ENCODE peak calls at places on chromosomes 6 and 20, in eight cellular contexts. One of them, this sample, is unnamed. For H3K27me3 and H3K4me1, the result is how much of the 10 kb centered on the place peaks cover.

GRCh38 chr6:41964201-41964887 is 22.7 kb upstream of the CCND3 start:
- DNase-seq in stomach: peak
- DNase-seq in pancreas: no peak
- DNase-seq in H9: no peak
- DNase-seq in sigmoid colon: peak
- DNase-seq in thoracic aorta: no peak
- DNase-seq in SK-N-SH: no peak
- DNase-seq in mesendoderm: peak
- DNase-seq in this sample: no peak

GRCh38 chr6:112150363-112150762 is 63.0 kb downstream of the FAM229B start:
- DNase-seq in stomach: no peak
- DNase-seq in pancreas: no peak
- DNase-seq in H9: no peak
- DNase-seq in sigmoid colon: peak
- DNase-seq in thoracic aorta: no peak
- DNase-seq in SK-N-SH: no peak
- DNase-seq in mesendoderm: no peak
- DNase-seq in this sample: no peak

GRCh38 chr6:116982401-116982800 is 105.4 kb downstream of the RFX6 start:
- DNase-seq in stomach: no peak
- DNase-seq in pancreas: no peak
- DNase-seq in H9: no peak
- DNase-seq in sigmoid colon: no peak
- DNase-seq in thoracic aorta: no peak
- DNase-seq in SK-N-SH: no peak
- DNase-seq in mesendoderm: no peak
- DNase-seq in this sample: no peak

GRCh38 chr6:149015877-149016525 is 269.2 kb downstream of the UST start:
- DNase-seq in stomach: no peak
- DNase-seq in pancreas: no peak
- DNase-seq in H9: no peak
- DNase-seq in sigmoid colon: no peak
- DNase-seq in thoracic aorta: no peak
- DNase-seq in SK-N-SH: no peak
- DNase-seq in mesendoderm: no peak
- DNase-seq in this sample: no peak

GRCh38 chr6:31350551-31350950 is 6.4 kb downstream of the HLA-B start:
- DNase-seq in stomach: no peak
- DNase-seq in pancreas: no peak
- DNase-seq in H9: no peak
- DNase-seq in sigmoid colon: no peak
- DNase-seq in thoracic aorta: no peak
- DNase-seq in SK-N-SH: no peak
- DNase-seq in mesendoderm: no peak
- DNase-seq in this sample: no peak

GRCh38 chr20:59776626-59777320 is 156.7 kb downstream of the SYCP2 start:
- DNase-seq in stomach: no peak
- DNase-seq in pancreas: no peak
- DNase-seq in H9: peak
- DNase-seq in sigmoid colon: peak
- DNase-seq in thoracic aorta: no peak
- DNase-seq in SK-N-SH: peak
- DNase-seq in mesendoderm: no peak
- DNase-seq in this sample: no peak

GRCh38 chr6:131654326-131654725 is 17.2 kb downstream of the ENPP3 start:
- DNase-seq in stomach: no peak
- DNase-seq in pancreas: no peak
- DNase-seq in H9: no peak
- DNase-seq in sigmoid colon: no peak
- DNase-seq in thoracic aorta: no peak
- DNase-seq in SK-N-SH: no peak
- DNase-seq in mesendoderm: peak
- DNase-seq in this sample: no peak

GRCh38 chr6:1724616-1725015 is 114.9 kb downstream of the FOXC1 start:
- DNase-seq in stomach: peak
- DNase-seq in pancreas: no peak
- DNase-seq in H9: peak
- DNase-seq in sigmoid colon: no peak
- DNase-seq in thoracic aorta: no peak
- DNase-seq in SK-N-SH: no peak
- DNase-seq in mesendoderm: peak
- DNase-seq in this sample: no peak

GRCh38 chr6:156943816-156944215 is 166.6 kb downstream of the ARID1B start:
- DNase-seq in stomach: no peak
- DNase-seq in pancreas: no peak
- DNase-seq in H9: no peak
- DNase-seq in sigmoid colon: no peak
- DNase-seq in thoracic aorta: no peak
- DNase-seq in SK-N-SH: no peak
- DNase-seq in mesendoderm: no peak
- DNase-seq in this sample: no peak

GRCh38 chr6:13012977-13013680 is 296.6 kb downstream of the PHACTR1 start:
- DNase-seq in stomach: peak
- DNase-seq in pancreas: peak
- DNase-seq in H9: peak
- DNase-seq in sigmoid colon: no peak
- DNase-seq in thoracic aorta: no peak
- DNase-seq in SK-N-SH: no peak
- DNase-seq in mesendoderm: peak
- DNase-seq in this sample: no peak

GRCh38 chr6:13012271-13012670 is 295.7 kb downstream of the PHACTR1 start:
- DNase-seq in stomach: no peak
- DNase-seq in pancreas: peak
- DNase-seq in H9: no peak
- DNase-seq in sigmoid colon: no peak
- DNase-seq in thoracic aorta: no peak
- DNase-seq in SK-N-SH: no peak
- DNase-seq in mesendoderm: no peak
- DNase-seq in this sample: no peak

GRCh38 chr6:13015379-13015681 is 298.8 kb downstream of the PHACTR1 start:
- DNase-seq in stomach: no peak
- DNase-seq in pancreas: no peak
- DNase-seq in H9: no peak
- DNase-seq in sigmoid colon: no peak
- DNase-seq in thoracic aorta: no peak
- DNase-seq in SK-N-SH: peak
- DNase-seq in mesendoderm: no peak
- DNase-seq in this sample: no peak

GRCh38 chr6:13013681-13014550 is 297.3 kb downstream of the PHACTR1 start:
- DNase-seq in stomach: no peak
- DNase-seq in pancreas: no peak
- DNase-seq in H9: peak
- DNase-seq in sigmoid colon: no peak
- DNase-seq in thoracic aorta: no peak
- DNase-seq in SK-N-SH: peak
- DNase-seq in mesendoderm: peak
- DNase-seq in this sample: no peak

GRCh38 chr6:13014551-13015378 is 298.2 kb downstream of the PHACTR1 start:
- DNase-seq in stomach: no peak
- DNase-seq in pancreas: peak
- DNase-seq in H9: peak
- DNase-seq in sigmoid colon: no peak
- DNase-seq in thoracic aorta: no peak
- DNase-seq in SK-N-SH: peak
- DNase-seq in mesendoderm: peak
- DNase-seq in this sample: no peak
- H3K27me3 ChIP-seq in stomach: under half
- H3K27me3 ChIP-seq in pancreas: under half
- H3K27me3 ChIP-seq in H9: under half
- H3K27me3 ChIP-seq in sigmoid colon: half or more
- H3K27me3 ChIP-seq in thoracic aorta: under half
- H3K27me3 ChIP-seq in SK-N-SH: under half
- H3K27me3 ChIP-seq in mesendoderm: under half
- H3K27me3 ChIP-seq in this sample: under half

GRCh38 chr6:24631671-24632070 is 14.3 kb downstream of the KIAA0319 start:
- DNase-seq in stomach: no peak
- DNase-seq in pancreas: no peak
- DNase-seq in H9: no peak
- DNase-seq in sigmoid colon: no peak
- DNase-seq in thoracic aorta: no peak
- DNase-seq in SK-N-SH: peak
- DNase-seq in mesendoderm: peak
- DNase-seq in this sample: no peak

GRCh38 chr6:24636681-24637080 is 9.3 kb downstream of the KIAA0319 start:
- DNase-seq in stomach: no peak
- DNase-seq in pancreas: no peak
- DNase-seq in H9: no peak
- DNase-seq in sigmoid colon: no peak
- DNase-seq in thoracic aorta: no peak
- DNase-seq in SK-N-SH: no peak
- DNase-seq in mesendoderm: no peak
- DNase-seq in this sample: no peak

GRCh38 chr6:24630861-24631505 is 15.0 kb downstream of the KIAA0319 start:
- DNase-seq in stomach: no peak
- DNase-seq in pancreas: no peak
- DNase-seq in H9: no peak
- DNase-seq in sigmoid colon: no peak
- DNase-seq in thoracic aorta: no peak
- DNase-seq in SK-N-SH: no peak
- DNase-seq in mesendoderm: peak
- DNase-seq in this sample: no peak

DNA sequence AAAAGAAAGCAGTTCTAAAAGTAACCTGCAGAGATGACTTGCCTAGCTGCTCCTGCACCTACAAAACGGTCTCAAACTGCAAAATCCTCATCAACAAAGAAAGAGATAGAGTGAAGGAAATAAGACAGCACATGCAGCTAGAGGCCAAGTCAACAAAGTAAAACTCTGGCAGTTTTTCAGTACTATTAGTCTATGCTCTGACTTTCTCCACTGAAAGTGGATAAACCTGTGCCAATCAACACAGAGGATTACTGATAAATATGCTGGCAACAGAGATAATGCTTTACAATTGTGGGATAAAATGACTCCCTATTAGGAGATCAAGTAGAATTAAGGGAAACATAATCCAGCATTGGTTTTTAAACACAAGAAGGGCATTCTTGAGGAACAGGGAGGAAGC is 13.4 kb downstream of the KIAA0319 start:
- DNase-seq in stomach: no peak
- DNase-seq in pancreas: no peak
- DNase-seq in H9: no peak
- DNase-seq in sigmoid colon: no peak
- DNase-seq in thoracic aorta: no peak
- DNase-seq in SK-N-SH: no peak
- DNase-seq in mesendoderm: no peak
- DNase-seq in this sample: no peak
- H3K4me1 ChIP-seq in stomach: under half
- H3K4me1 ChIP-seq in pancreas: under half
- H3K4me1 ChIP-seq in H9: under half
- H3K4me1 ChIP-seq in sigmoid colon: under half
- H3K4me1 ChIP-seq in thoracic aorta: under half
- H3K4me1 ChIP-seq in SK-N-SH: under half
- H3K4me1 ChIP-seq in mesendoderm: under half
- H3K4me1 ChIP-seq in this sample: under half

DNA sequence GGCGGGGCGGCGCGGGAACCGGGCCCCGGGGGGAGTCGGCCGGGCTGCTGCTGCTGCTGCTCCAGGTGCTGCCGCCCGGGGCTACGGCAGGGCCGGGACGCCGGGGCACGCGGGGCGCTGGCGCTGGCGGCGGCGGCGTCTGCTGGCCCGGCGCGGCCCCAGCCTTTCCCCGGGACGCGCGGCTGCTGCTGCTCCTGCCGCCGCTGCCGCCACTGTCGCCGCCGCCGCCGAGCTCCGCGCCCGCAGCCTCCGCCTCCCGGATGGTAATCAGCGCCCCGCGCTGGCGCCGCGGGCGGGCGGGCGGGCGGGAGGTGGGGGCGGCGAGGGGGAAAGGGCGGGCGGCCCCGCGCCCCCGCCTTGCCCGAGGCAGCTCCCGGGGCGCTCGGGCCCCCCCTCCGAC is 306 bp downstream of the EBF4 start:
- DNase-seq in stomach: peak
- DNase-seq in pancreas: no peak
- DNase-seq in H9: no peak
- DNase-seq in sigmoid colon: peak
- DNase-seq in thoracic aorta: no peak
- DNase-seq in SK-N-SH: no peak
- DNase-seq in mesendoderm: no peak
- DNase-seq in this sample: peak
- H3K27me3 ChIP-seq in stomach: under half
- H3K27me3 ChIP-seq in pancreas: under half
- H3K27me3 ChIP-seq in H9: half or more
- H3K27me3 ChIP-seq in sigmoid colon: under half
- H3K27me3 ChIP-seq in thoracic aorta: under half
- H3K27me3 ChIP-seq in SK-N-SH: under half
- H3K27me3 ChIP-seq in mesendoderm: half or more
- H3K27me3 ChIP-seq in this sample: under half

GRCh38 chr20:25031241-25031640 is 26.7 kb downstream of the ACSS1 start:
- DNase-seq in stomach: no peak
- DNase-seq in pancreas: no peak
- DNase-seq in H9: no peak
- DNase-seq in sigmoid colon: no peak
- DNase-seq in thoracic aorta: no peak
- DNase-seq in SK-N-SH: no peak
- DNase-seq in mesendoderm: no peak
- DNase-seq in this sample: peak

GRCh38 chr20:25032478-25033183 is 25.3 kb downstream of the ACSS1 start:
- DNase-seq in stomach: peak
- DNase-seq in pancreas: peak
- DNase-seq in H9: peak
- DNase-seq in sigmoid colon: peak
- DNase-seq in thoracic aorta: no peak
- DNase-seq in SK-N-SH: no peak
- DNase-seq in mesendoderm: peak
- DNase-seq in this sample: no peak

GRCh38 chr20:25033941-25034335 is 24.0 kb downstream of the ACSS1 start:
- DNase-seq in stomach: no peak
- DNase-seq in pancreas: no peak
- DNase-seq in H9: no peak
- DNase-seq in sigmoid colon: peak
- DNase-seq in thoracic aorta: no peak
- DNase-seq in SK-N-SH: no peak
- DNase-seq in mesendoderm: no peak
- DNase-seq in this sample: no peak

GRCh38 chr20:25032065-25032477 is 25.9 kb downstream of the ACSS1 start:
- DNase-seq in stomach: no peak
- DNase-seq in pancreas: no peak
- DNase-seq in H9: no peak
- DNase-seq in sigmoid colon: no peak
- DNase-seq in thoracic aorta: no peak
- DNase-seq in SK-N-SH: no peak
- DNase-seq in mesendoderm: no peak
- DNase-seq in this sample: no peak

DNA sequence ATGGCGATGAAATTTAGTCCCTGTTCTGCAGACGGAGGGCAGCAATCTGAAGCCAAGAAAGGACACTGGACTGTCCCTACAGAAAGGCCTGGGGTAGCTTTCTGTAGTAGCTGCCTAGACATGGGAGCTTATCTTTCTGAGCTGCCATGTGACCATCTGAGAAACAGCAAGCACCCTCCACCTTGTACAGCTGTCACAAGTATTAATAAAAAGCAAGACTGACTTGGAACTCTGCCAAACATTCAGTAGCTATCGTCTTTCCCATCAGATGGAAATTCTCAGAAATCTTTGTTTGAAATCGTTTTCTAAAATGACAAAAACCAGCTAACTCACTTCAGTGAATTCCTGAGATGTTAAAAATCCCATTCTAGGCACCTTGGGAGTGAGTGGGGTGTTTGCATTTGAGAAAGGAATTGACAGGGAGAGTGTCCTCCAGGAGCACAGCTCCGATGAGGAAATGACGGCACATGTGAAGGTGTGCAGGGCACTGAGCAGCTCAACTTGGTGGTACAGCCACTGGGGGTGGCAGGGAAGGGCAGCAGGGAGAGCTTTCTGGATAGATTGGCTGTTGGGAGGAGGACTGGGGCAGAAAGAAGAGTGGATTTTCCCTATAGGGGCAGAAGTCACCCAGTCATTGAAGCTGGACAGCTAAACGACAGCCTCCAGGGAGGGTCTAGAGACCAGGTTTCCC is 24.5 kb downstream of the ACSS1 start:
- DNase-seq in stomach: no peak
- DNase-seq in pancreas: no peak
- DNase-seq in H9: no peak
- DNase-seq in sigmoid colon: no peak
- DNase-seq in thoracic aorta: no peak
- DNase-seq in SK-N-SH: peak
- DNase-seq in mesendoderm: no peak
- DNase-seq in this sample: no peak
- H3K4me1 ChIP-seq in stomach: half or more
- H3K4me1 ChIP-seq in pancreas: under half
- H3K4me1 ChIP-seq in H9: under half
- H3K4me1 ChIP-seq in sigmoid colon: half or more
- H3K4me1 ChIP-seq in thoracic aorta: under half
- H3K4me1 ChIP-seq in SK-N-SH: under half
- H3K4me1 ChIP-seq in mesendoderm: under half
- H3K4me1 ChIP-seq in this sample: under half